ENCODE peak calls at places on chromosome 12, in four cellular contexts. One of them, this sample, is unnamed. For H3K4me1, the result is how much of the 10 kb centered on the place peaks cover.

GRCh38 chr12:58920102-58920955 is at the start of gene LRIG3:
- DNase-seq in heart left ventricle: peak
- DNase-seq in uterus: peak
- DNase-seq in naive thymus-derived CD4-positive, alpha-beta T cell: no peak
- DNase-seq in this sample: peak

GRCh38 chr12:46221255-46222128 is 47.4 kb downstream of the SLC38A1 start:
- DNase-seq in heart left ventricle: no peak
- DNase-seq in uterus: no peak
- DNase-seq in naive thymus-derived CD4-positive, alpha-beta T cell: no peak
- DNase-seq in this sample: no peak

GRCh38 chr12:57543666-57544065 is 3.3 kb downstream of the DCTN2 start:
- DNase-seq in heart left ventricle: no peak
- DNase-seq in uterus: no peak
- DNase-seq in naive thymus-derived CD4-positive, alpha-beta T cell: no peak
- DNase-seq in this sample: no peak

GRCh38 chr12:44972746-44973421 is 78.0 kb downstream of the DBX2 start:
- DNase-seq in heart left ventricle: no peak
- DNase-seq in uterus: no peak
- DNase-seq in naive thymus-derived CD4-positive, alpha-beta T cell: no peak
- DNase-seq in this sample: no peak

GRCh38 chr12:93297032-93297431 is 80.7 kb upstream of the NUDT4 start:
- DNase-seq in heart left ventricle: no peak
- DNase-seq in uterus: no peak
- DNase-seq in naive thymus-derived CD4-positive, alpha-beta T cell: no peak
- DNase-seq in this sample: no peak

GRCh38 chr12:124537525-124538193 is 29.8 kb downstream of the NCOR2 start:
- DNase-seq in heart left ventricle: no peak
- DNase-seq in uterus: no peak
- DNase-seq in naive thymus-derived CD4-positive, alpha-beta T cell: no peak
- DNase-seq in this sample: peak

GRCh38 chr12:100593490-100593889 is 20.0 kb downstream of the GAS2L3 start:
- DNase-seq in heart left ventricle: no peak
- DNase-seq in uterus: no peak
- DNase-seq in naive thymus-derived CD4-positive, alpha-beta T cell: no peak
- DNase-seq in this sample: no peak

GRCh38 chr12:4271433-4272013 is 2.0 kb upstream of the CCND2 start:
- DNase-seq in heart left ventricle: no peak
- DNase-seq in uterus: no peak
- DNase-seq in naive thymus-derived CD4-positive, alpha-beta T cell: no peak
- DNase-seq in this sample: no peak

GRCh38 chr12:15688202-15688736 is 100.9 kb downstream of the EPS8 start:
- DNase-seq in heart left ventricle: peak
- DNase-seq in uterus: no peak
- DNase-seq in naive thymus-derived CD4-positive, alpha-beta T cell: no peak
- DNase-seq in this sample: peak

GRCh38 chr12:26271024-26271423 is 75.7 kb downstream of the SSPN start:
- DNase-seq in heart left ventricle: no peak
- DNase-seq in uterus: no peak
- DNase-seq in naive thymus-derived CD4-positive, alpha-beta T cell: no peak
- DNase-seq in this sample: no peak

GRCh38 chr12:23502259-23502658 is 447.2 kb downstream of the SOX5 start:
- DNase-seq in heart left ventricle: no peak
- DNase-seq in uterus: no peak
- DNase-seq in naive thymus-derived CD4-positive, alpha-beta T cell: no peak
- DNase-seq in this sample: no peak

GRCh38 chr12:123139926-123140674 is 10.8 kb downstream of the PITPNM2 start:
- DNase-seq in heart left ventricle: no peak
- DNase-seq in uterus: peak
- DNase-seq in naive thymus-derived CD4-positive, alpha-beta T cell: no peak
- DNase-seq in this sample: no peak

GRCh38 chr12:92905258-92905810 is 23.8 kb downstream of the EEA1 start:
- DNase-seq in heart left ventricle: no peak
- DNase-seq in uterus: no peak
- DNase-seq in naive thymus-derived CD4-positive, alpha-beta T cell: no peak
- DNase-seq in this sample: no peak

GRCh38 chr12:128314611-128315010 is 47.6 kb downstream of the TMEM132C start:
- DNase-seq in heart left ventricle: no peak
- DNase-seq in uterus: no peak
- DNase-seq in naive thymus-derived CD4-positive, alpha-beta T cell: no peak
- DNase-seq in this sample: no peak

GRCh38 chr12:112977641-112978040 is 678 bp upstream of the OAS2 start:
- DNase-seq in heart left ventricle: no peak
- DNase-seq in uterus: no peak
- DNase-seq in naive thymus-derived CD4-positive, alpha-beta T cell: no peak
- DNase-seq in this sample: no peak

GRCh38 chr12:93902192-93902591 is 225.0 kb downstream of the CRADD start:
- DNase-seq in heart left ventricle: no peak
- DNase-seq in uterus: no peak
- DNase-seq in naive thymus-derived CD4-positive, alpha-beta T cell: no peak
- DNase-seq in this sample: no peak

GRCh38 chr12:105523164-105524057 is 192.9 kb downstream of the C12orf75 start:
- DNase-seq in heart left ventricle: peak
- DNase-seq in uterus: peak
- DNase-seq in naive thymus-derived CD4-positive, alpha-beta T cell: no peak
- DNase-seq in this sample: peak

GRCh38 chr12:115451151-115451784 is 767.3 kb upstream of the TBX3 start:
- DNase-seq in heart left ventricle: peak
- DNase-seq in uterus: no peak
- DNase-seq in naive thymus-derived CD4-positive, alpha-beta T cell: no peak
- DNase-seq in this sample: no peak

GRCh38 chr12:112978163-112979081 is at the start of gene OAS2:
- DNase-seq in heart left ventricle: peak
- DNase-seq in uterus: peak
- DNase-seq in naive thymus-derived CD4-positive, alpha-beta T cell: peak
- DNase-seq in this sample: peak

GRCh38 chr12:103739546-103739945 is 101.5 kb downstream of the NT5DC3 start:
- DNase-seq in heart left ventricle: no peak
- DNase-seq in uterus: no peak
- DNase-seq in naive thymus-derived CD4-positive, alpha-beta T cell: no peak
- DNase-seq in this sample: no peak

GRCh38 chr12:3117628-3118027 is 40.4 kb downstream of the TSPAN9 start:
- DNase-seq in heart left ventricle: no peak
- DNase-seq in uterus: no peak
- DNase-seq in naive thymus-derived CD4-positive, alpha-beta T cell: no peak
- DNase-seq in this sample: no peak

GRCh38 chr12:48957141-48958048 is at the start of gene ARF3:
- DNase-seq in heart left ventricle: peak
- DNase-seq in uterus: peak
- DNase-seq in naive thymus-derived CD4-positive, alpha-beta T cell: peak
- DNase-seq in this sample: peak

GRCh38 chr12:124174406-124174805 is 120.5 kb upstream of the RFLNA start:
- DNase-seq in heart left ventricle: no peak
- DNase-seq in uterus: no peak
- DNase-seq in naive thymus-derived CD4-positive, alpha-beta T cell: no peak
- DNase-seq in this sample: no peak

GRCh38 chr12:40898505-40898904 is 206.3 kb downstream of the CNTN1 start:
- DNase-seq in heart left ventricle: no peak
- DNase-seq in uterus: no peak
- DNase-seq in naive thymus-derived CD4-positive, alpha-beta T cell: no peak
- DNase-seq in this sample: no peak

GRCh38 chr12:163406-163986 is 50.5 kb downstream of the SLC6A12 start:
- DNase-seq in heart left ventricle: no peak
- DNase-seq in uterus: no peak
- DNase-seq in naive thymus-derived CD4-positive, alpha-beta T cell: no peak
- DNase-seq in this sample: no peak

GRCh38 chr12:26651566-26652188 is 181.3 kb downstream of the ITPR2 start:
- DNase-seq in heart left ventricle: peak
- DNase-seq in uterus: peak
- DNase-seq in naive thymus-derived CD4-positive, alpha-beta T cell: no peak
- DNase-seq in this sample: peak

DNA sequence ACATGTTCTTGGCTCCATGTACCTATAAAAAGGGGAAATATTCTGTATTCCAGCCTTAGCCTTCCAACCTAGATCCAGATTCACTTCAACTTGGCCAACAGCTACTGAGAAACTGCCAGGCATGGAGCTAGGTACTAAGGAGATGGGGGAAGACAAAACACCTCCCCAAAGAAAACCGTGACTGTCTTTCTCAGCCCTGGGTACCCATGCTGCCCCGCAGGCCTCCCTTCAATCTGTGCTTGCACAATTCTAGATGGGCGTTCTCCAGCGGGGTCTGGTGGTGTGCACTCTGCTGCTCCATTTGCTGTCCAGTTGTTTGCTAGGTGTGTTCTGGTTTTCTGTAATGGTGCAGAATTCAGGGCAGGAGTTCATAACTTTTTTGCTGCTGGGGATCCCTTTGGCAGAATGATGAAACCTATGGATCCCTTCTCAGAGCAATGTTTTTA is 817 bp upstream of the KRT4 start:
- DNase-seq in heart left ventricle: no peak
- DNase-seq in uterus: no peak
- DNase-seq in naive thymus-derived CD4-positive, alpha-beta T cell: no peak
- DNase-seq in this sample: no peak
- H3K4me1 ChIP-seq in heart left ventricle: under half
- H3K4me1 ChIP-seq in uterus: under half
- H3K4me1 ChIP-seq in naive thymus-derived CD4-positive, alpha-beta T cell: under half
- H3K4me1 ChIP-seq in this sample: under half

DNA sequence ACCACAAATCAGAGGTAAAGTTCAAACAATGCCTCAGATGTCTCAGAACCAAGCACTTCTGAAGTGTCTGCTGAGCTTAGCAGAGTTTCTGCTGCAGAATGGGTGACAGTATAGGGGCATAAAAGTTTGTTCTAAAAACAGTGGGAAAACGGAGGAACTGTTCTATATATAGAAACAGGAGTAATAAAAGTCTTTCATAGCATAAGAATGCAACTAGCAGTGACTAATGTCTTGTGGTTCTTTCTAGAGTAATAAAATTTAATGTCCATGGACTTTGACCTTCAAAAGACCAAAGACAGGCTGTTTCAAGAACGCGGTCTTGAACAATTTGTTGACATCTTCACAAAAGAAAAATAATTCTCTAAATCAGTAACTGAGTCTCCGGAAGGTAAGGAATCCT is 107.5 kb upstream of the FAR2 start:
- DNase-seq in heart left ventricle: no peak
- DNase-seq in uterus: no peak
- DNase-seq in naive thymus-derived CD4-positive, alpha-beta T cell: no peak
- DNase-seq in this sample: no peak
- H3K27ac ChIP-seq in heart left ventricle: no peak
- H3K27ac ChIP-seq in uterus: peak
- H3K27ac ChIP-seq in naive thymus-derived CD4-positive, alpha-beta T cell: no peak
- H3K27ac ChIP-seq in this sample: no peak

GRCh38 chr12:90004319-90005074 is 295.9 kb upstream of the ATP2B1 start:
- DNase-seq in heart left ventricle: no peak
- DNase-seq in uterus: no peak
- DNase-seq in naive thymus-derived CD4-positive, alpha-beta T cell: no peak
- DNase-seq in this sample: no peak
- H3K4me1 ChIP-seq in heart left ventricle: under half
- H3K4me1 ChIP-seq in uterus: under half
- H3K4me1 ChIP-seq in naive thymus-derived CD4-positive, alpha-beta T cell: under half
- H3K4me1 ChIP-seq in this sample: under half

GRCh38 chr12:64670856-64671639 is 60.8 kb downstream of the RASSF3 start:
- DNase-seq in heart left ventricle: no peak
- DNase-seq in uterus: no peak
- DNase-seq in naive thymus-derived CD4-positive, alpha-beta T cell: no peak
- DNase-seq in this sample: peak
- H3K27ac ChIP-seq in heart left ventricle: peak
- H3K27ac ChIP-seq in uterus: peak
- H3K27ac ChIP-seq in naive thymus-derived CD4-positive, alpha-beta T cell: peak
- H3K27ac ChIP-seq in this sample: peak

GRCh38 chr12:14256555-14257169 is 108.8 kb upstream of the ATF7IP start:
- DNase-seq in heart left ventricle: peak
- DNase-seq in uterus: peak
- DNase-seq in naive thymus-derived CD4-positive, alpha-beta T cell: peak
- DNase-seq in this sample: peak

GRCh38 chr12:14249368-14249767 is 116.1 kb upstream of the ATF7IP start:
- DNase-seq in heart left ventricle: no peak
- DNase-seq in uterus: no peak
- DNase-seq in naive thymus-derived CD4-positive, alpha-beta T cell: no peak
- DNase-seq in this sample: no peak

GRCh38 chr12:14257303-14257733 is 108.2 kb upstream of the ATF7IP start:
- DNase-seq in heart left ventricle: no peak
- DNase-seq in uterus: no peak
- DNase-seq in naive thymus-derived CD4-positive, alpha-beta T cell: no peak
- DNase-seq in this sample: no peak

GRCh38 chr12:14256139-14256538 is 109.3 kb upstream of the ATF7IP start:
- DNase-seq in heart left ventricle: no peak
- DNase-seq in uterus: no peak
- DNase-seq in naive thymus-derived CD4-positive, alpha-beta T cell: no peak
- DNase-seq in this sample: no peak

DNA sequence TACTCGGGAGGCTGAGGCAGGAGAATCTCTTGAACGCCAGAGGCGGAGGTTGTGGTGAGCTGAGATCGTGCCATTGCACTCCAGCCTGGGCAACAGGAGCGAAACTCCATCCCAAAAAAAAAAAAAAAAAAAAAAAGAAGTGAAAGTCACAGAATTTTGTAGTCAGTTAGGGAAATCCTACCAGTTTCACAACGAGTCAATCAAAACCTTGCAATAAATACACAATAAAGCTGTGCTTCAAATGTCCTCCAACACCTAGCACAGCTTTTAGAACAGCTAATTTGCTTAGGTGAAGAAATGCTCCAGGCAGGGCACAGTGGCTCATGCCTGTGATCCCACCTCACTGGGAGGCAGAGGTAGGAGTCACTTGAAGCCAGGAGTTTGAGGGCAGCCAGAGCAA is 112.8 kb upstream of the ATF7IP start:
- DNase-seq in heart left ventricle: no peak
- DNase-seq in uterus: no peak
- DNase-seq in naive thymus-derived CD4-positive, alpha-beta T cell: no peak
- DNase-seq in this sample: no peak
- H3K4me1 ChIP-seq in heart left ventricle: under half
- H3K4me1 ChIP-seq in uterus: under half
- H3K4me1 ChIP-seq in naive thymus-derived CD4-positive, alpha-beta T cell: under half
- H3K4me1 ChIP-seq in this sample: under half

GRCh38 chr12:75479963-75480461 is 543 bp upstream of the GLIPR1 start:
- DNase-seq in heart left ventricle: no peak
- DNase-seq in uterus: no peak
- DNase-seq in naive thymus-derived CD4-positive, alpha-beta T cell: no peak
- DNase-seq in this sample: no peak
- H3K27ac ChIP-seq in heart left ventricle: peak
- H3K27ac ChIP-seq in uterus: peak
- H3K27ac ChIP-seq in naive thymus-derived CD4-positive, alpha-beta T cell: peak
- H3K27ac ChIP-seq in this sample: peak

GRCh38 chr12:6327591-6328041 is 14.3 kb downstream of the TNFRSF1A start:
- DNase-seq in heart left ventricle: peak
- DNase-seq in uterus: peak
- DNase-seq in naive thymus-derived CD4-positive, alpha-beta T cell: no peak
- DNase-seq in this sample: no peak
- H3K4me1 ChIP-seq in heart left ventricle: half or more
- H3K4me1 ChIP-seq in uterus: under half
- H3K4me1 ChIP-seq in naive thymus-derived CD4-positive, alpha-beta T cell: under half
- H3K4me1 ChIP-seq in this sample: under half

GRCh38 chr12:34340534-34341361 is 318.5 kb downstream of the ALG10 start:
- DNase-seq in heart left ventricle: no peak
- DNase-seq in uterus: no peak
- DNase-seq in naive thymus-derived CD4-positive, alpha-beta T cell: no peak
- DNase-seq in this sample: no peak

GRCh38 chr12:34341362-34341733 is 319.1 kb downstream of the ALG10 start:
- DNase-seq in heart left ventricle: no peak
- DNase-seq in uterus: no peak
- DNase-seq in naive thymus-derived CD4-positive, alpha-beta T cell: no peak
- DNase-seq in this sample: no peak

GRCh38 chr12:34342048-34342447 is 319.8 kb downstream of the ALG10 start:
- DNase-seq in heart left ventricle: no peak
- DNase-seq in uterus: no peak
- DNase-seq in naive thymus-derived CD4-positive, alpha-beta T cell: no peak
- DNase-seq in this sample: no peak

GRCh38 chr12:34338751-34339150 is 316.5 kb downstream of the ALG10 start:
- DNase-seq in heart left ventricle: no peak
- DNase-seq in uterus: no peak
- DNase-seq in naive thymus-derived CD4-positive, alpha-beta T cell: no peak
- DNase-seq in this sample: no peak

GRCh38 chr12:34339922-34340321 is 317.6 kb downstream of the ALG10 start:
- DNase-seq in heart left ventricle: no peak
- DNase-seq in uterus: no peak
- DNase-seq in naive thymus-derived CD4-positive, alpha-beta T cell: no peak
- DNase-seq in this sample: no peak
- H3K27ac ChIP-seq in heart left ventricle: no peak
- H3K27ac ChIP-seq in uterus: no peak
- H3K27ac ChIP-seq in naive thymus-derived CD4-positive, alpha-beta T cell: no peak
- H3K27ac ChIP-seq in this sample: no peak